ENCODE peak calls at places on chromosomes 5 and 9, in nine cellular contexts. C is mammary epithelial cell, A is WTC11, Z is PC-3, D is IMR-90, R is nephron progenitor cell, L is stomach, T is HFF-Myc, W is fibroblast of mammary gland. P is an unnamed sample.

GRCh38 chr9:89805726-89806125 is 200.9 kb downstream of the GADD45G start:
- DNase-seq in C (no peak), A (no peak), Z (no peak), D (no peak), R (no peak), L (no peak), T (no peak), W (peak), P (no peak)

GRCh38 chr5:117013280-117013877 is 438.8 kb upstream of the SEMA6A start:
- DNase-seq in C (no peak), A (no peak), Z (no peak), D (no peak), R (no peak), L (no peak), T (no peak), W (no peak), P (no peak)

GRCh38 chr5:1363160-1363559 is 18.3 kb upstream of the CLPTM1L start:
- DNase-seq in C (no peak), A (no peak), Z (no peak), D (no peak), R (no peak), L (no peak), T (no peak), W (no peak), P (no peak)

GRCh38 chr5:61496406-61497307 is 164.6 kb downstream of the ZSWIM6 start:
- DNase-seq in C (no peak), A (no peak), Z (no peak), D (no peak), R (no peak), L (no peak), T (no peak), W (peak), P (peak)

GRCh38 chr5:54390015-54390414 is 65.5 kb upstream of the HSPB3 start:
- DNase-seq in C (peak), A (no peak), Z (peak), D (peak), R (no peak), L (no peak), T (peak), W (peak), P (peak)

GRCh38 chr9:100700689-100701318 is 122.9 kb downstream of the CAVIN4 start:
- DNase-seq in C (peak), A (peak), Z (peak), D (peak), R (peak), L (no peak), T (no peak), W (peak), P (peak)

GRCh38 chr5:152514827-152515397 is 109.8 kb upstream of the NMUR2 start:
- DNase-seq in C (peak), A (no peak), Z (peak), D (peak), R (no peak), L (no peak), T (no peak), W (peak), P (peak)

GRCh38 chr9:114388764-114389375 is 1.1 kb upstream of the AKNA start:
- DNase-seq in C (no peak), A (no peak), Z (no peak), D (no peak), R (no peak), L (no peak), T (no peak), W (no peak), P (no peak)

GRCh38 chr9:18493361-18494015 is 19.5 kb downstream of the ADAMTSL1 start:
- DNase-seq in C (no peak), A (no peak), Z (peak), D (peak), R (no peak), L (no peak), T (no peak), W (peak), P (peak)

GRCh38 chr5:157926171-157926671 is 67.3 kb upstream of the CLINT1 start:
- DNase-seq in C (no peak), A (no peak), Z (no peak), D (no peak), R (no peak), L (no peak), T (no peak), W (no peak), P (no peak)

GRCh38 chr9:136965771-136966484 is 11.4 kb upstream of the PTGDS start:
- DNase-seq in C (no peak), A (no peak), Z (no peak), D (no peak), R (no peak), L (no peak), T (no peak), W (no peak), P (no peak)

GRCh38 chr9:121820286-121821005 is 169.0 kb downstream of the DAB2IP start:
- DNase-seq in C (no peak), A (no peak), Z (no peak), D (no peak), R (no peak), L (no peak), T (no peak), W (no peak), P (no peak)

GRCh38 chr5:91591076-91591475 is 208.0 kb upstream of the ARRDC3 start:
- DNase-seq in C (peak), A (no peak), Z (peak), D (no peak), R (no peak), L (no peak), T (peak), W (peak), P (no peak)

GRCh38 chr9:69342769-69343168 is 17.8 kb downstream of the ENTREP1 start:
- DNase-seq in C (peak), A (no peak), Z (no peak), D (no peak), R (no peak), L (no peak), T (no peak), W (no peak), P (no peak)

GRCh38 chr5:1405539-1406530 is 39.4 kb downstream of the SLC6A3 start:
- DNase-seq in C (no peak), A (peak), Z (no peak), D (no peak), R (no peak), L (no peak), T (no peak), W (no peak), P (no peak)

GRCh38 chr5:38725419-38725865 is 120.4 kb upstream of the OSMR start:
- DNase-seq in C (no peak), A (no peak), Z (no peak), D (no peak), R (no peak), L (no peak), T (no peak), W (no peak), P (no peak)

GRCh38 chr5:64505769-64506566 is at the start of gene RGS7BP:
- DNase-seq in C (peak), A (peak), Z (peak), D (peak), R (peak), L (peak), T (no peak), W (peak), P (peak)

GRCh38 chr5:31250201-31250600 is 56.7 kb downstream of the CDH6 start:
- DNase-seq in C (no peak), A (no peak), Z (no peak), D (no peak), R (no peak), L (no peak), T (no peak), W (no peak), P (no peak)

GRCh38 chr5:160105686-160106085 is 13.6 kb downstream of the PWWP2A start:
- DNase-seq in C (no peak), A (no peak), Z (no peak), D (no peak), R (no peak), L (no peak), T (no peak), W (peak), P (no peak)

GRCh38 chr5:130514984-130515690 is 610.9 kb downstream of the CHSY3 start:
- DNase-seq in C (peak), A (no peak), Z (peak), D (peak), R (no peak), L (no peak), T (no peak), W (peak), P (peak)

GRCh38 chr9:37412431-37413151 is 9.9 kb upstream of the GRHPR start:
- DNase-seq in C (peak), A (no peak), Z (no peak), D (peak), R (no peak), L (no peak), T (no peak), W (no peak), P (no peak)

GRCh38 chr9:117763314-117763713 is 59.1 kb downstream of the TLR4 start:
- DNase-seq in C (peak), A (no peak), Z (no peak), D (no peak), R (no peak), L (no peak), T (peak), W (peak), P (peak)

GRCh38 chr5:100644206-100644605 is 109.0 kb downstream of the FAM174A start:
- DNase-seq in C (no peak), A (no peak), Z (peak), D (no peak), R (no peak), L (no peak), T (no peak), W (no peak), P (no peak)

GRCh38 chr5:169507051-169507450 is 76.5 kb upstream of the SPDL1 start:
- DNase-seq in C (no peak), A (no peak), Z (no peak), D (no peak), R (no peak), L (no peak), T (no peak), W (no peak), P (no peak)

GRCh38 chr5:138900281-138900965 is 25.3 kb upstream of the LRRTM2 start:
- DNase-seq in C (peak), A (no peak), Z (no peak), D (peak), R (no peak), L (no peak), T (no peak), W (peak), P (peak)

GRCh38 chr5:141343953-141344463 is 379 bp downstream of the PCDHGA3 start:
- DNase-seq in C (no peak), A (no peak), Z (no peak), D (no peak), R (no peak), L (no peak), T (no peak), W (no peak), P (no peak)
- TF ChIP-seq CTCF in C (no peak), A (no peak), Z (no peak), D (no peak), R (no peak), L (no peak), T (no peak), W (no peak), P (no peak)

DNA sequence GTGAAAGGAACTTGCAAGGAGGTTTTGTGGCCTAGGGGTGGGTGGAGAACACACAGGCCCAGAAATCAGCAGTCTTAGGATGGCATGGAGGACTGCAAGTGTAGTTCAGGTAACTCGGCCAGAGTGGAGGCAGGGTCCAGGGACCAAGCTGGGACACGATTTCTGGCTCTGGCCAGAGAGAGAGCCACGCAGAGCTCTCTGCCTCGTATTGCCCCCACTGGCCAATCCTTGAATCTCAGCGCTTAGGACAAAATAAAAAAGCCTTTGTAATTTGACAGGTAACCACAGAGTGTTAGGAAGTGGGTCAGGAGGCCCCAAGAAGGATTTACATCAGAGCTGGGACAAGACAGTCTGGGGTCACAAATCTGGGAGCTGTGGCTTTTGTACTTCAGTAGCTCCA is 11.7 kb downstream of the MAP3K1 start:
- DNase-seq in C (peak), A (peak), Z (no peak), D (no peak), R (no peak), L (no peak), T (no peak), W (no peak), P (no peak)
- TF ChIP-seq CTCF in C (peak), A (no peak), Z (peak), D (peak), R (peak), L (no peak), T (peak), W (peak), P (peak)

GRCh38 chr5:68074633-68075032 is 140.9 kb upstream of the PIK3R1 start:
- DNase-seq in C (no peak), A (no peak), Z (no peak), D (no peak), R (no peak), L (no peak), T (no peak), W (no peak), P (no peak)
- TF ChIP-seq CTCF in C (no peak), A (no peak), Z (no peak), D (no peak), R (no peak), L (no peak), T (no peak), W (no peak), P (no peak)

DNA sequence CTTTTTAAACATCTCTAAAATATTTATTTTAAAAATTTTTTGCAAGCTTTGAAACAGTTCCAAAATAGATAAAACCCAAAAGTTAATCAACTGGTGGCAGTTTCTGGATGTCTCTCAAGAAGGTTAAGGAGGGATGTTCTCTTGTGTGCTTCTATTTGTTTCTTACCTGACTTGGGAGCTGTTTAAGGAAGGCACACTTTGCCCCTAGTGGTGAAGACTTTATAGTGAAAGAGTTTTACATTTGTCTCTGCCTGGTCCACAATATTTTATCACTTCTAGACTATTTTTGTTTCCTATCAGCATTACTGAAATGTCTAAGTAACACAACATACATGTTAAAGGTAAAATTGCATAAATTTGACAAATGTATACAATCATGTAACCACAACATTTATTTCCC is 552.8 kb downstream of the SEMA5A start:
- DNase-seq in C (peak), A (no peak), Z (peak), D (no peak), R (no peak), L (no peak), T (no peak), W (peak), P (peak)
- TF ChIP-seq CTCF in C (peak), A (peak), Z (peak), D (peak), R (peak), L (no peak), T (peak), W (peak), P (peak)

GRCh38 chr9:111483862-111484563 is at the start of gene ECPAS:
- DNase-seq in C (peak), A (peak), Z (peak), D (peak), R (peak), L (peak), T (peak), W (peak), P (peak)
- TF ChIP-seq CTCF in C (no peak), A (no peak), Z (no peak), D (peak), R (no peak), L (no peak), T (no peak), W (no peak), P (no peak)

GRCh38 chr5:145806923-145807322 is 28.2 kb downstream of the PRELID2 start:
- DNase-seq in C (no peak), A (no peak), Z (peak), D (peak), R (no peak), L (no peak), T (no peak), W (no peak), P (no peak)

GRCh38 chr5:145812877-145813276 is 22.3 kb downstream of the PRELID2 start:
- DNase-seq in C (no peak), A (no peak), Z (no peak), D (no peak), R (no peak), L (no peak), T (no peak), W (no peak), P (no peak)

GRCh38 chr5:145811834-145812625 is 23.1 kb downstream of the PRELID2 start:
- DNase-seq in C (peak), A (no peak), Z (peak), D (peak), R (no peak), L (no peak), T (no peak), W (peak), P (peak)
- TF ChIP-seq CTCF in C (peak), A (no peak), Z (peak), D (peak), R (no peak), L (no peak), T (no peak), W (peak), P (peak)

GRCh38 chr5:179132586-179133355 is 72.6 kb downstream of the ZNF354C start:
- DNase-seq in C (no peak), A (no peak), Z (no peak), D (peak), R (no peak), L (no peak), T (no peak), W (no peak), P (no peak)
- TF ChIP-seq CTCF in C (no peak), A (no peak), Z (no peak), D (no peak), R (no peak), L (no peak), T (no peak), W (no peak), P (no peak)

P was measured in fibroblast of pulmonary artery.